ENCODE peak calls at places on chromosomes 12 and 14, in four cellular contexts. M, L, W and F are unnamed samples.

GRCh38 chr12:42893802-42894201 is 304.3 kb upstream of the PRICKLE1 start:
- DNase-seq in M (no peak), L (no peak), W (no peak), F (no peak)

GRCh38 chr12:30044206-30044605 is 260.5 kb upstream of the TMTC1 start:
- DNase-seq in M (no peak), L (no peak), W (no peak), F (no peak)

GRCh38 chr14:83520837-83521236 is 1987.2 kb upstream of the SEL1L start:
- DNase-seq in M (peak; percentile 11), L (no peak), W (no peak), F (no peak)

GRCh38 chr14:28763914-28764848 is 2.4 kb upstream of the FOXG1 start:
- DNase-seq in M (no peak), L (no peak), W (peak; percentile 76), F (no peak)

GRCh38 chr12:48078901-48079300 is 27.0 kb downstream of the SENP1 start:
- DNase-seq in M (peak; percentile 81), L (no peak), W (no peak), F (no peak)

GRCh38 chr12:112380663-112381420 is 1.4 kb downstream of the HECTD4 start:
- DNase-seq in M (peak; percentile 41), L (peak; percentile 17), W (peak; percentile 54), F (no peak)

GRCh38 chr14:61106627-61107147 is 125.6 kb downstream of the SLC38A6 start:
- DNase-seq in M (no peak), L (no peak), W (no peak), F (no peak)

GRCh38 chr14:99548285-99548684 is 55.7 kb downstream of the CCDC85C start:
- DNase-seq in M (no peak), L (no peak), W (no peak), F (no peak)

GRCh38 chr12:26736563-26737486 is 96.2 kb downstream of the ITPR2 start:
- DNase-seq in M (peak; percentile 40), L (no peak), W (no peak), F (no peak)

GRCh38 chr14:74920281-74920680 is 2.8 kb downstream of the RPS6KL1 start:
- DNase-seq in M (no peak), L (no peak), W (no peak), F (no peak)

GRCh38 chr14:74919421-74920165 is 3.5 kb downstream of the RPS6KL1 start:
- DNase-seq in M (peak; percentile 82), L (no peak), W (no peak), F (no peak)

GRCh38 chr14:74922752-74923401 is at the start of gene RPS6KL1:
- DNase-seq in M (peak; percentile 88), L (peak; percentile 89), W (peak; percentile 97), F (peak; percentile 76)

GRCh38 chr14:74921987-74922751 is 891 bp downstream of the RPS6KL1 start:
- DNase-seq in M (no peak), L (no peak), W (no peak), F (no peak)

GRCh38 chr14:74921053-74921620 is 1.9 kb downstream of the RPS6KL1 start:
- DNase-seq in M (no peak), L (no peak), W (no peak), F (no peak)
- H3K4me3 ChIP-seq in M (no peak overlapping the region), L (no peak overlapping the region), W (no peak overlapping the region), F (no peak overlapping the region)

GRCh38 chr14:64864258-64864657 is 15.4 kb downstream of the SPTB start:
- DNase-seq in M (no peak), L (no peak), W (no peak), F (no peak)

GRCh38 chr14:64870160-64870559 is 9.5 kb downstream of the SPTB start:
- DNase-seq in M (no peak), L (no peak), W (no peak), F (no peak)

GRCh38 chr14:64871344-64871743 is 8.4 kb downstream of the SPTB start:
- DNase-seq in M (no peak), L (no peak), W (no peak), F (no peak)

GRCh38 chr14:64865992-64866391 is 13.7 kb downstream of the SPTB start:
- DNase-seq in M (no peak), L (no peak), W (no peak), F (no peak)

GRCh38 chr14:64867182-64867581 is 12.5 kb downstream of the SPTB start:
- DNase-seq in M (no peak), L (no peak), W (no peak), F (no peak)
- TF ChIP-seq EZH2phosphoT487 in M (no peak), L (no peak), W (no peak), F (no peak)

DNA sequence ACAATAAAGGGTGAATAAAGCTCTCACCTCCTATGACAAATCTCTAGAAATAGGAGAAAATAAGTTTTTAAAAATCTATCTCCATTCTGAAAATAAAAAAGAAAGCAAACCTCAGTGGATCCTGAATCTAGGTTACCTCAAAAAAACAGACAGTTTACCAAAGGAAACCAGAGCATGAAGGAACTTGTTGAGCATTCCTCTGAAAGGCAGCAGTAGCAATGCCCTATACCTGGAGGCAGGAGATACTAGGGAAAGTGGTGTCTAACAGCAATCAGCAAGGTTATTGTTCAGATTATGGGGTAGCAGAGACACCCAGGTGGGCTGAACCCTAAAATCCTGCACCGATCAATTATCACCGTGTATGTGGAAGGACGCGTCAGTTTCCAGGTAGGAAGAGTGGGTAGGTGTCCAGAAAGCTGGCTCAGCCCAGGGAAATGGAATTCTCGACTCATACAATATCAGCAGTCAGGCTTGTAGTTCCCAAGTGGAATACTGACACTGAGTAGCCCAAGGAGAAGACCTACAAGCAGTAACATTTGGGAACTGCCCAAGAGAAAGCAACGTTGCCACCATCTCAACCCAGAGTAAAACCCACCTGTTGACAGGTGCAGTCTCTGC is 128.3 kb downstream of the ST8SIA1 start:
- DNase-seq in M (no peak), L (no peak), W (no peak), F (no peak)
- H3K4me3 ChIP-seq in M (no peak overlapping the region), L (no peak overlapping the region), W (no peak overlapping the region), F (no peak overlapping the region)

GRCh38 chr14:64117671-64118402 is 176.3 kb downstream of the ESR2 start:
- DNase-seq in M (peak; percentile 51), L (no peak), W (no peak), F (no peak)
- TF ChIP-seq EZH2phosphoT487 in M (no peak), L (no peak), W (no peak), F (no peak)

DNA sequence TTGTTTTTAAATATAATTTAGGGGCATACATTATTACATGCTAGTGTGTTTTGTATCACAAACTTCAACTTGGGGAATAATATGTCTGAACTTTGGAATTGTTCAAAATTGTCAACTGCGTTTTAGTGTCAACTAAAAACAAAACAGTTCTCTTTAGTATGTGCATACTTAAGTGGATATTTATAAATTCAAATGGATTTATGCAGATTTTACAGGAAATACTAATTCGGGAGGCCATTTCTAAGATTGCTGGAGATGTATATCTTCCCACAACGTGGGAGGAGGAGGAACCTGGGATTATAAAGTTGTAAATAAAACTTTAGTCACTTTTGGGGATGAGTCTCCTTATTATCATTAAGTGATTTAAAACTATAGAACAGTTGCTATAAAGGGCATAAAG is 2.5 kb downstream of the PDE3A start:
- DNase-seq in M (no peak), L (no peak), W (no peak), F (no peak)
- H3K4me3 ChIP-seq in M (no peak overlapping the region), L (peak overlapping the region; percentile 35), W (no peak overlapping the region), F (no peak overlapping the region)

GRCh38 chr12:94500831-94501567 is 41.3 kb upstream of the CEP83 start:
- DNase-seq in M (peak; percentile 8), L (no peak), W (no peak), F (no peak)
- TF ChIP-seq EZH2phosphoT487 in M (no peak), L (no peak), W (no peak), F (no peak)

GRCh38 chr12:121127501-121127900 is 5.2 kb upstream of the P2RX7 start:
- DNase-seq in M (no peak), L (no peak), W (no peak), F (no peak)
- H3K4me3 ChIP-seq in M (no peak overlapping the region), L (no peak overlapping the region), W (no peak overlapping the region), F (no peak overlapping the region)

DNA sequence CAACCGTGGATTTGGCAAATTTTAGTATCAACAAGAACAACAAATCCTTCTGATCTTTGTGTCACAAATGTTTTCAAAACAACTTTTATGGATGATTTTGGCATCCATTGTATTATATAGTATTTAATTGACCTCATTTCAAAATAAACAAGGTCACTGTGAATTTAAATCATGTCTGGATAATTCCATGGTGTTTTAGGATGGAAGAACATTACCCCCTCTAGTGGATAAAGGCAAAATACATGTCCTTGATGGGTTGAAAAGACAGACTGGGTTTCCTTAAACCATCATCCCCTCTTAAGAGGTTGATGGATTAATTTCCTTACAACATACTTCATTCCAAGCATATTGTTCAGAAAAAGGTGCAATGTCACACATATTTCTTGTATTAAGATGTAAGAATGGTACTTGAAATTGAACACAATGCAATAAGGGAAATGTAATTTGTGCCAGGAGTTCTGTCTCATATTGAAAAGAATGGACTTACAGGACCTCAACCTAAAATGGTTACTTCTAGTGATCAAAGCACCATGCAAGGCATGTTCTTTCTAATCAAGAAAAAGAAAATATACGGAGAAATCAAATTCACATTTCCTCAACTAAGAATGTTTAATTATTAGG is 352.0 kb downstream of the BCAT1 start:
- DNase-seq in M (peak; percentile 46), L (peak; percentile 26), W (peak; percentile 57), F (peak; percentile 28)
- TF ChIP-seq EZH2phosphoT487 in M (no peak), L (no peak), W (no peak), F (no peak)

GRCh38 chr14:104139460-104140212 is 1.2 kb downstream of the KIF26A start:
- DNase-seq in M (no peak), L (no peak), W (peak; percentile 92), F (no peak)
- H3K4me3 ChIP-seq in M (no peak overlapping the region), L (peak overlapping the region; percentile 75), W (peak overlapping the region; percentile 59), F (no peak overlapping the region)

GRCh38 chr14:52844262-52845060 is 53.1 kb upstream of the GNPNAT1 start:
- DNase-seq in M (peak; percentile 37), L (no peak), W (peak; percentile 33), F (no peak)

GRCh38 chr14:52850520-52850919 is 59.1 kb upstream of the GNPNAT1 start:
- DNase-seq in M (no peak), L (no peak), W (no peak), F (no peak)

GRCh38 chr14:52852810-52853521 is 61.6 kb upstream of the GNPNAT1 start:
- DNase-seq in M (no peak), L (no peak), W (no peak), F (no peak)

GRCh38 chr14:52845079-52845478 is 53.7 kb upstream of the GNPNAT1 start:
- DNase-seq in M (no peak), L (no peak), W (no peak), F (no peak)

DNA sequence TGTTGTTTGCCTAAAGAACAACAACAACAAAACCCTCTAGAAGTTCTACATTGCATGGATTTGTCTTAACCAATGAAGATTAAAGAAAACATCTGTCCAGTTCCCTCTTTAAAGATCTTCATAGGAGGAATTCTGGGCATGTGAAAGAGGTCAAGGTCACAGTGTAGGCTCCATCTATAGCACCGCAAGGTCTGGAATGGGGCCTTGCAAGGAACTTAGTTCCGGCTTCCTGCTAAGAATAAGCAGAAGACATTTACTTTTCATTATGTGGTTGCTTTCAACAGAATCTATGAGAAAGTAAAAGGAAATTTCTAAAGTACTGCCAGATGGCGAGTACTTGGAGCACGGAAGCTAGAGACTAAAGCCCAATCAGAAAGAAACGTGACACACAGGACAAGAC is 57.2 kb upstream of the GNPNAT1 start:
- DNase-seq in M (no peak), L (no peak), W (no peak), F (no peak)
- TF ChIP-seq EZH2phosphoT487 in M (no peak), L (no peak), W (no peak), F (no peak)